ENCODE peak calls at places on chromosomes 6 and 20, in seven cellular contexts. J is A549, E is mammary epithelial cell, U is astrocyte of the spinal cord, Y is cardiac fibroblast, Z is foreskin fibroblast, W is choroid plexus epithelial cell. L is an unnamed sample.
A peak's percentile ranks its signal among the peaks of the same experiment; 100 is the strongest.

GRCh38 chr6:42428326-42429041 is 23.2 kb downstream of the TRERF1 start:
- DNase-seq in J (no peak), E (no peak), U (no peak), Y (no peak), Z (peak; percentile 43), W (no peak), L (peak; percentile 61)

GRCh38 chr20:38337561-38338140 is 8.6 kb upstream of the LBP start:
- DNase-seq in J (peak; percentile 58), E (peak; percentile 14), U (no peak), Y (peak; percentile 21), Z (no peak), W (no peak), L (no peak)

GRCh38 chr20:57445774-57446173 is 54.6 kb downstream of the RBM38 start:
- DNase-seq in J (no peak), E (no peak), U (no peak), Y (no peak), Z (no peak), W (no peak), L (no peak)

GRCh38 chr6:22921831-22922230 is 352.5 kb downstream of the HDGFL1 start:
- DNase-seq in J (no peak), E (no peak), U (no peak), Y (no peak), Z (no peak), W (no peak), L (no peak)

GRCh38 chr20:4936851-4937412 is 64.4 kb downstream of the SLC23A2 start:
- DNase-seq in J (no peak), E (no peak), U (no peak), Y (no peak), Z (no peak), W (no peak), L (no peak)

GRCh38 chr6:25229671-25230321 is 49.4 kb upstream of the CARMIL1 start:
- DNase-seq in J (no peak), E (peak; percentile 34), U (peak; percentile 68), Y (peak; percentile 70), Z (peak; percentile 66), W (peak; percentile 71), L (peak; percentile 94)

GRCh38 chr20:17498181-17498580 is 33.0 kb downstream of the BFSP1 start:
- DNase-seq in J (no peak), E (peak; percentile 58), U (no peak), Y (no peak), Z (peak; percentile 13), W (no peak), L (no peak)

GRCh38 chr20:8335059-8335458 is 203.0 kb downstream of the PLCB1 start:
- DNase-seq in J (no peak), E (no peak), U (no peak), Y (no peak), Z (no peak), W (no peak), L (no peak)

GRCh38 chr6:42454428-42454791 is 2.7 kb upstream of the TRERF1 start:
- DNase-seq in J (no peak), E (no peak), U (no peak), Y (no peak), Z (no peak), W (no peak), L (peak; percentile 61)

GRCh38 chr6:85576479-85576878 is 17.2 kb downstream of the SNX14 start:
- DNase-seq in J (no peak), E (no peak), U (no peak), Y (peak; percentile 50), Z (no peak), W (no peak), L (no peak)

GRCh38 chr6:78489874-78490273 is 377.5 kb upstream of the IRAK1BP1 start:
- DNase-seq in J (no peak), E (peak; percentile 8), U (peak; percentile 54), Y (no peak), Z (peak; percentile 21), W (peak; percentile 69), L (no peak)

GRCh38 chr6:7085911-7086310 is 21.9 kb upstream of the RREB1 start:
- DNase-seq in J (no peak), E (no peak), U (no peak), Y (peak; percentile 7), Z (peak; percentile 10), W (no peak), L (no peak)

GRCh38 chr6:7087066-7087465 is 20.7 kb upstream of the RREB1 start:
- DNase-seq in J (no peak), E (no peak), U (peak; percentile 41), Y (peak; percentile 42), Z (no peak), W (peak; percentile 33), L (peak; percentile 49)

GRCh38 chr6:7088076-7088742 is 19.6 kb upstream of the RREB1 start:
- DNase-seq in J (no peak), E (no peak), U (no peak), Y (no peak), Z (no peak), W (no peak), L (no peak)

GRCh38 chr6:7086488-7086887 is 21.3 kb upstream of the RREB1 start:
- DNase-seq in J (no peak), E (no peak), U (peak; percentile 29), Y (peak; percentile 30), Z (peak; percentile 11), W (peak; percentile 31), L (peak; percentile 39)

DNA sequence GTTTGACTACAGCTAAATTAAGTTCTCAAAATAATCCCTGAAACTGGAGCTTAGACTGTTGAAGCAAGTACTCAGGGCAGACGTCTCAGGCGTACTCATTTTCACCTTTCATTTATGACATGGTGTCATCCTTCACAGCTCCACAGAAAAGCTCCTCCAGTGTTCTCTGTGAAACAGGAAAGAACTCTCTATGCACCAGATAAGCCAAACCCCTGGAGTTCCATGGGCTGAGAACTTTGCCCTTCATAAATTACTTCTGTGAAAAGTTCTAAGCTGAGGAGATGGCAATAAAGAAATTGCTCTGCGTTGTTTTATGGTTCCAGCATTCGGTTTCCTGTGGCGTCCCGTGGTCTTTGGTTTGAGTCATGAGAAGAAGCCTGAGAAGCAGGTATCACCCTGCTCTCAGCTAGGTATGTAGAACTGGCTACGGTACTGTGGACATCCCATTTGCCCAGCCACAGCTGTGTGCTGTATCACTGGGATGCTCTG is 20.2 kb upstream of the RREB1 start:
- DNase-seq in J (no peak), E (no peak), U (no peak), Y (no peak), Z (no peak), W (no peak), L (no peak)
- H3K4me3 ChIP-seq in J (no peak overlapping the region), E (no peak overlapping the region), U (no peak overlapping the region), Y (no peak overlapping the region), Z (peak overlapping the region; percentile 27), W (no peak overlapping the region), L (peak overlapping the region; percentile 45)

GRCh38 chr20:7108929-7109328 is 341.4 kb downstream of the BMP2 start:
- DNase-seq in J (no peak), E (no peak), U (no peak), Y (peak; percentile 7), Z (no peak), W (no peak), L (peak; percentile 45)

DNA sequence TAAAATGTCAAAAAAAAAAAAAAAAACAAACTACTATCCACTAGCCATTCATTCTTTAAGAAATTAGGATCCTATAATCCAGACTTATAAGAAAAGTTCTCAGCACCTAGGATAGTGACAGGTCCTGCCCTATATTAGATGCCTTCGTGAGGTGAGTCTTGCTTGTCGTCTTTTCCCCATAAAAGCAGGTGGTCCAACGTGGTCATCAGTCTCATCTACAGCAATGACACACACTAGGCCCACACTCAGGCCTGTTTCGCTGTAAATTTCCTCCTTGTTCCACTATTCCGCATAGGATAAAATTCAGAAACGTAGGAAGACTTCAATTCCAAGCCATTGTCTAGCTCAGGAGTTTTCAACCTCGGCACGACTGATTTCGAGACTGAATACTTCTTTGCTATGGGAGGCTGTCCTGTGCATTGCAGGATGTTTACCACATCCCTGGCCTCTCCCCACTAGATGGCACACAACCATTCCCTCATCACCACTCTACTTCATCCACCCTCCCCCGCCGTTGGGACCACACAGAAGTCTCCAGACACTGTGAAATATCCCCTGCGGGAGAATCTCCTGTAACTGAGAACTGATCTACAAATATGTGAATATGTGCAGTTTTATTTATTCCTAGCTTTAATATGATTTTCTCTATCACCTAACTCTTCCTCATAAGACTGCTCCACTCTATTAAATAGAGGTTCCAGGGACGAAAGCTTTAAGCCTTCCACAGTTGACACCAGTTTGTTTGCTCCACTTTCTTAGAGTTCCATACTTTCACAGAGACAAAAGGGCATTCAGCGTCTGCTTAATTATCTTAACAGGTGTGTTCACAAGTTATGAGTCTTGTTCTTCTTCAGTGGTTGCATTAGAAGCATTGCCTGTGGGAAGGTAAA is 346.3 kb downstream of the BMP2 start:
- DNase-seq in J (peak; percentile 19), E (peak; percentile 43), U (peak; percentile 57), Y (peak; percentile 57), Z (peak; percentile 5), W (peak; percentile 79), L (peak; percentile 59)
- TF ChIP-seq CTCF in J (peak; percentile 20), E (peak; percentile 52), U (peak; percentile 71), Y (peak; percentile 63), Z (peak; percentile 45), W (peak; percentile 85), L (peak; percentile 67)

GRCh38 chr20:41028359-41029149 is at the start of gene TOP1:
- DNase-seq in J (peak; percentile 97), E (peak; percentile 99), U (peak; percentile 100), Y (peak; percentile 100), Z (peak; percentile 100), W (peak; percentile 100), L (peak; percentile 100)

GRCh38 chr20:41029150-41029872 is 689 bp downstream of the TOP1 start:
- DNase-seq in J (peak; percentile 47), E (no peak), U (no peak), Y (peak; percentile 20), Z (no peak), W (no peak), L (peak; percentile 34)

GRCh38 chr20:41032243-41032642 is 3.6 kb downstream of the TOP1 start:
- DNase-seq in J (no peak), E (no peak), U (peak; percentile 26), Y (peak; percentile 24), Z (no peak), W (peak; percentile 49), L (peak; percentile 32)

GRCh38 chr20:41030536-41031242 is 2.1 kb downstream of the TOP1 start:
- DNase-seq in J (no peak), E (peak; percentile 58), U (peak; percentile 39), Y (peak; percentile 59), Z (peak; percentile 52), W (peak; percentile 56), L (peak; percentile 71)

GRCh38 chr20:41031243-41031619 is 2.6 kb downstream of the TOP1 start:
- DNase-seq in J (no peak), E (no peak), U (no peak), Y (no peak), Z (no peak), W (no peak), L (no peak)
- H3K4me3 ChIP-seq in J (peak overlapping the region; percentile 92), E (peak overlapping the region; percentile 98), U (peak overlapping the region; percentile 53), Y (peak overlapping the region; percentile 67), Z (peak overlapping the region; percentile 81), W (peak overlapping the region; percentile 99), L (peak overlapping the region; percentile 90)

GRCh38 chr20:46009847-46010246 is 1.1 kb downstream of the MMP9 start:
- DNase-seq in J (no peak), E (no peak), U (no peak), Y (no peak), Z (no peak), W (no peak), L (no peak)

GRCh38 chr20:46010491-46011405 is 2.0 kb downstream of the MMP9 start:
- DNase-seq in J (no peak), E (no peak), U (no peak), Y (no peak), Z (no peak), W (no peak), L (no peak)

GRCh38 chr20:46012926-46013825 is 4.5 kb downstream of the MMP9 start:
- DNase-seq in J (no peak), E (no peak), U (no peak), Y (no peak), Z (no peak), W (no peak), L (no peak)

GRCh38 chr20:46013826-46014516 is 5.3 kb downstream of the MMP9 start:
- DNase-seq in J (peak; percentile 68), E (peak; percentile 51), U (peak; percentile 26), Y (peak; percentile 41), Z (no peak), W (peak; percentile 50), L (peak; percentile 41)

GRCh38 chr20:46011631-46012482 is 3.1 kb downstream of the MMP9 start:
- DNase-seq in J (peak; percentile 38), E (no peak), U (no peak), Y (peak; percentile 25), Z (no peak), W (peak; percentile 27), L (no peak)
- TF ChIP-seq CTCF in J (peak; percentile 28), E (peak; percentile 32), U (peak; percentile 26), Y (peak; percentile 25), Z (peak; percentile 8), W (peak; percentile 28), L (peak; percentile 8)